ENCODE peak calls at places on chromosomes 3 and 15, in five cellular contexts. One of them, this sample, is unnamed.

GRCh38 chr3:184591789-184592188 is 30.2 kb downstream of the EPHB3 start:
- DNase-seq in heart left ventricle: peak; percentile 43
- DNase-seq in GM23248: no peak
- DNase-seq in SJSA1: no peak
- DNase-seq in OCI-LY7: no peak
- DNase-seq in this sample: no peak

GRCh38 chr15:51380999-51381806 is 39.7 kb downstream of the GLDN start:
- DNase-seq in GM23248: peak; percentile 87
- DNase-seq in SJSA1: peak; percentile 69
- DNase-seq in OCI-LY7: peak; percentile 38
- DNase-seq in heart left ventricle: no peak
- DNase-seq in this sample: peak; percentile 79

GRCh38 chr3:15934389-15935195 is 136.8 kb upstream of the ANKRD28 start:
- DNase-seq in heart left ventricle: no peak
- DNase-seq in GM23248: no peak
- DNase-seq in OCI-LY7: no peak
- DNase-seq in SJSA1: no peak
- DNase-seq in this sample: no peak

GRCh38 chr3:105480771-105481170 is 114.1 kb downstream of the ALCAM start:
- DNase-seq in GM23248: no peak
- DNase-seq in SJSA1: no peak
- DNase-seq in OCI-LY7: no peak
- DNase-seq in heart left ventricle: no peak
- DNase-seq in this sample: no peak

GRCh38 chr3:178705925-178706324 is 169.7 kb downstream of the KCNMB2 start:
- DNase-seq in OCI-LY7: no peak
- DNase-seq in SJSA1: no peak
- DNase-seq in GM23248: no peak
- DNase-seq in heart left ventricle: no peak
- DNase-seq in this sample: peak; percentile 90

GRCh38 chr3:136898954-136899353 is 36.9 kb downstream of the NCK1 start:
- DNase-seq in SJSA1: no peak
- DNase-seq in heart left ventricle: no peak
- DNase-seq in OCI-LY7: no peak
- DNase-seq in GM23248: no peak
- DNase-seq in this sample: no peak

GRCh38 chr15:88541709-88542341 is 4.7 kb downstream of the DET1 start:
- DNase-seq in heart left ventricle: no peak
- DNase-seq in OCI-LY7: no peak
- DNase-seq in GM23248: no peak
- DNase-seq in SJSA1: no peak
- DNase-seq in this sample: no peak

GRCh38 chr15:100330629-100331215 is 11.1 kb downstream of the ADAMTS17 start:
- DNase-seq in OCI-LY7: peak; percentile 56
- DNase-seq in GM23248: no peak
- DNase-seq in heart left ventricle: no peak
- DNase-seq in SJSA1: no peak
- DNase-seq in this sample: no peak

GRCh38 chr3:60588806-60589205 is 662.4 kb downstream of the FHIT start:
- DNase-seq in heart left ventricle: no peak
- DNase-seq in OCI-LY7: no peak
- DNase-seq in SJSA1: peak; percentile 54
- DNase-seq in GM23248: peak; percentile 94
- DNase-seq in this sample: no peak

GRCh38 chr15:71716990-71717389 is 93.4 kb upstream of the NR2E3 start:
- DNase-seq in OCI-LY7: no peak
- DNase-seq in SJSA1: no peak
- DNase-seq in heart left ventricle: no peak
- DNase-seq in GM23248: peak; percentile 63
- DNase-seq in this sample: no peak

GRCh38 chr3:42080452-42080872 is 10.7 kb upstream of the TRAK1 start:
- DNase-seq in SJSA1: peak; percentile 78
- DNase-seq in OCI-LY7: no peak
- DNase-seq in heart left ventricle: peak; percentile 14
- DNase-seq in GM23248: peak; percentile 84
- DNase-seq in this sample: no peak

GRCh38 chr3:18891641-18892040 is 256.7 kb upstream of the KCNH8 start:
- DNase-seq in SJSA1: no peak
- DNase-seq in GM23248: no peak
- DNase-seq in heart left ventricle: no peak
- DNase-seq in OCI-LY7: no peak
- DNase-seq in this sample: no peak

GRCh38 chr3:130565224-130565623 is 48.2 kb downstream of the COL6A6 start:
- DNase-seq in SJSA1: no peak
- DNase-seq in OCI-LY7: no peak
- DNase-seq in GM23248: no peak
- DNase-seq in heart left ventricle: no peak
- DNase-seq in this sample: no peak

GRCh38 chr15:60381148-60381788 is 16.5 kb downstream of the ANXA2 start:
- DNase-seq in SJSA1: peak; percentile 19
- DNase-seq in heart left ventricle: no peak
- DNase-seq in GM23248: peak; percentile 88
- DNase-seq in OCI-LY7: no peak
- DNase-seq in this sample: no peak

GRCh38 chr3:182259579-182259978 is 533.7 kb upstream of the ATP11B start:
- DNase-seq in SJSA1: no peak
- DNase-seq in OCI-LY7: no peak
- DNase-seq in GM23248: peak; percentile 9
- DNase-seq in heart left ventricle: peak; percentile 63
- DNase-seq in this sample: no peak

GRCh38 chr3:170171563-170171962 is 10.0 kb downstream of the PHC3 start:
- DNase-seq in GM23248: no peak
- DNase-seq in SJSA1: no peak
- DNase-seq in OCI-LY7: no peak
- DNase-seq in heart left ventricle: no peak
- DNase-seq in this sample: peak; percentile 92

GRCh38 chr3:4664412-4664811 is 171.3 kb downstream of the ITPR1 start:
- DNase-seq in SJSA1: no peak
- DNase-seq in OCI-LY7: no peak
- DNase-seq in GM23248: no peak
- DNase-seq in heart left ventricle: no peak
- DNase-seq in this sample: no peak

GRCh38 chr3:194685050-194685722 is 497 bp upstream of the FAM43A start:
- DNase-seq in heart left ventricle: no peak
- DNase-seq in OCI-LY7: no peak
- DNase-seq in GM23248: no peak
- DNase-seq in SJSA1: no peak
- DNase-seq in this sample: no peak

GRCh38 chr3:193520738-193521137 is 34.0 kb downstream of the ATP13A4 start:
- DNase-seq in GM23248: no peak
- DNase-seq in heart left ventricle: no peak
- DNase-seq in SJSA1: no peak
- DNase-seq in OCI-LY7: no peak
- DNase-seq in this sample: no peak

GRCh38 chr15:34241376-34242350 is 16.8 kb downstream of the EMC4 start:
- DNase-seq in heart left ventricle: no peak
- DNase-seq in GM23248: peak; percentile 63
- DNase-seq in OCI-LY7: peak; percentile 57
- DNase-seq in SJSA1: no peak
- DNase-seq in this sample: peak; percentile 56

GRCh38 chr3:166013073-166013679 is 176.0 kb upstream of the BCHE start:
- DNase-seq in OCI-LY7: peak; percentile 29
- DNase-seq in SJSA1: no peak
- DNase-seq in heart left ventricle: no peak
- DNase-seq in GM23248: peak; percentile 43
- DNase-seq in this sample: peak; percentile 80

GRCh38 chr15:50773389-50773788 is 7.9 kb upstream of the SPPL2A start:
- DNase-seq in OCI-LY7: no peak
- DNase-seq in SJSA1: no peak
- DNase-seq in GM23248: no peak
- DNase-seq in heart left ventricle: no peak
- DNase-seq in this sample: no peak

GRCh38 chr15:53454535-53454842 is 305.0 kb downstream of the WDR72 start:
- DNase-seq in heart left ventricle: no peak
- DNase-seq in GM23248: no peak
- DNase-seq in SJSA1: no peak
- DNase-seq in OCI-LY7: no peak
- DNase-seq in this sample: no peak

GRCh38 chr3:16741890-16742289 is 136.7 kb upstream of the DAZL start:
- DNase-seq in OCI-LY7: no peak
- DNase-seq in SJSA1: peak; percentile 49
- DNase-seq in GM23248: peak; percentile 49
- DNase-seq in heart left ventricle: no peak
- DNase-seq in this sample: no peak

GRCh38 chr3:124883766-124884473 is 3.2 kb downstream of the ITGB5 start:
- DNase-seq in heart left ventricle: no peak
- DNase-seq in GM23248: peak; percentile 41
- DNase-seq in SJSA1: no peak
- DNase-seq in OCI-LY7: no peak
- DNase-seq in this sample: no peak

GRCh38 chr15:90991587-90992285 is 2.6 kb downstream of the PRC1 start:
- DNase-seq in heart left ventricle: no peak
- DNase-seq in SJSA1: no peak
- DNase-seq in OCI-LY7: peak; percentile 6
- DNase-seq in GM23248: no peak
- DNase-seq in this sample: no peak

GRCh38 chr15:97761124-97761523 is 199.4 kb upstream of the ARRDC4 start:
- DNase-seq in SJSA1: no peak
- DNase-seq in OCI-LY7: no peak
- DNase-seq in GM23248: no peak
- DNase-seq in heart left ventricle: no peak
- DNase-seq in this sample: no peak

GRCh38 chr3:33931512-33931911 is 133.1 kb downstream of the PDCD6IP start:
- DNase-seq in GM23248: no peak
- DNase-seq in SJSA1: no peak
- DNase-seq in heart left ventricle: no peak
- DNase-seq in OCI-LY7: no peak
- DNase-seq in this sample: no peak

GRCh38 chr3:97996988-97997387 is 24.8 kb upstream of the RIOX2 start:
- DNase-seq in OCI-LY7: no peak
- DNase-seq in heart left ventricle: no peak
- DNase-seq in SJSA1: no peak
- DNase-seq in GM23248: no peak
- DNase-seq in this sample: no peak

GRCh38 chr3:27125821-27126501 is 243.2 kb downstream of the NEK10 start:
- DNase-seq in GM23248: no peak
- DNase-seq in heart left ventricle: no peak
- DNase-seq in SJSA1: no peak
- DNase-seq in OCI-LY7: no peak
- DNase-seq in this sample: no peak

GRCh38 chr15:91559066-91559465 is 294.4 kb upstream of the SLCO3A1 start:
- DNase-seq in OCI-LY7: no peak
- DNase-seq in GM23248: no peak
- DNase-seq in SJSA1: no peak
- DNase-seq in heart left ventricle: no peak
- DNase-seq in this sample: no peak

GRCh38 chr3:74267583-74268184 is 346.8 kb downstream of the CNTN3 start:
- DNase-seq in SJSA1: peak; percentile 37
- DNase-seq in GM23248: peak; percentile 74
- DNase-seq in OCI-LY7: peak; percentile 51
- DNase-seq in heart left ventricle: no peak
- DNase-seq in this sample: no peak

GRCh38 chr15:99514306-99514705 is 51.5 kb upstream of the MEF2A start:
- DNase-seq in SJSA1: no peak
- DNase-seq in OCI-LY7: no peak
- DNase-seq in GM23248: peak; percentile 7
- DNase-seq in heart left ventricle: no peak
- DNase-seq in this sample: no peak

GRCh38 chr3:110414851-110415250 is 656.8 kb upstream of the NECTIN3 start:
- DNase-seq in SJSA1: no peak
- DNase-seq in heart left ventricle: no peak
- DNase-seq in GM23248: peak; percentile 84
- DNase-seq in OCI-LY7: no peak
- DNase-seq in this sample: no peak

GRCh38 chr15:31977138-31977537 is 53.2 kb upstream of the CHRNA7 start:
- DNase-seq in SJSA1: no peak
- DNase-seq in heart left ventricle: no peak
- DNase-seq in GM23248: no peak
- DNase-seq in OCI-LY7: no peak
- DNase-seq in this sample: no peak

DNA sequence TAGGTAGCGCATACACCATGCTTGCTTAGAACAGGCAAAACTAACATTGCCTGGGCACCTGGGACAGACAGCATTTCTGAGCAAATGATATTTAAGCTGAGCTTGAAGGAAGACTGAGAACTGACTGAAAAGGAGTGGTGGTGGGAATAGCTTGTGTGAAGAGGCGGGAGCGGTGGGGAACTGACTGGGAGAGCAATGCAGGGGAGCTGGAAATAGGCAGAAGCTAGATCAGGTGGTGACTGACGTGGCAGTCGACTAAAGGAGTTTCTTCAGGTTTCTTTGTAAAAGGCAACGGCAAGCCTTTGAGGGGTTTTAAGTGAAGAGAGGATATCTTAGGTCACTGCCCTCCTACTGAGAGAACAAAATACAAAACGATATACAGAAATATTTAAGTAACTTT is 61.8 kb downstream of the NEO1 start:
- DNase-seq in OCI-LY7: no peak
- DNase-seq in GM23248: no peak
- DNase-seq in SJSA1: no peak
- DNase-seq in heart left ventricle: no peak
- DNase-seq in this sample: no peak
- H3K27ac ChIP-seq in OCI-LY7: no peak overlapping the region
- H3K27ac ChIP-seq in GM23248: no peak overlapping the region
- H3K27ac ChIP-seq in SJSA1: no peak overlapping the region
- H3K27ac ChIP-seq in heart left ventricle: no peak overlapping the region
- H3K27ac ChIP-seq in this sample: no peak overlapping the region

GRCh38 chr3:81760924-81761903 is at the start of gene GBE1:
- DNase-seq in OCI-LY7: peak; percentile 92
- DNase-seq in SJSA1: peak; percentile 88
- DNase-seq in GM23248: peak; percentile 98
- DNase-seq in heart left ventricle: peak; percentile 96
- DNase-seq in this sample: peak; percentile 91
- H3K27ac ChIP-seq in OCI-LY7: peak within 1 kb of the TSS; percentile 81
- H3K27ac ChIP-seq in SJSA1: peak within 1 kb of the TSS; percentile 96
- H3K27ac ChIP-seq in GM23248: peak within 1 kb of the TSS; percentile 99
- H3K27ac ChIP-seq in heart left ventricle: peak within 1 kb of the TSS; percentile 97
- H3K27ac ChIP-seq in this sample: peak within 1 kb of the TSS; percentile 94

GRCh38 chr3:30073622-30074021 is 532.8 kb upstream of the TGFBR2 start:
- DNase-seq in OCI-LY7: no peak
- DNase-seq in SJSA1: no peak
- DNase-seq in GM23248: peak; percentile 37
- DNase-seq in heart left ventricle: no peak
- DNase-seq in this sample: no peak
- H3K27ac ChIP-seq in OCI-LY7: no peak overlapping the region
- H3K27ac ChIP-seq in SJSA1: no peak overlapping the region
- H3K27ac ChIP-seq in GM23248: no peak overlapping the region
- H3K27ac ChIP-seq in heart left ventricle: no peak overlapping the region
- H3K27ac ChIP-seq in this sample: no peak overlapping the region

DNA sequence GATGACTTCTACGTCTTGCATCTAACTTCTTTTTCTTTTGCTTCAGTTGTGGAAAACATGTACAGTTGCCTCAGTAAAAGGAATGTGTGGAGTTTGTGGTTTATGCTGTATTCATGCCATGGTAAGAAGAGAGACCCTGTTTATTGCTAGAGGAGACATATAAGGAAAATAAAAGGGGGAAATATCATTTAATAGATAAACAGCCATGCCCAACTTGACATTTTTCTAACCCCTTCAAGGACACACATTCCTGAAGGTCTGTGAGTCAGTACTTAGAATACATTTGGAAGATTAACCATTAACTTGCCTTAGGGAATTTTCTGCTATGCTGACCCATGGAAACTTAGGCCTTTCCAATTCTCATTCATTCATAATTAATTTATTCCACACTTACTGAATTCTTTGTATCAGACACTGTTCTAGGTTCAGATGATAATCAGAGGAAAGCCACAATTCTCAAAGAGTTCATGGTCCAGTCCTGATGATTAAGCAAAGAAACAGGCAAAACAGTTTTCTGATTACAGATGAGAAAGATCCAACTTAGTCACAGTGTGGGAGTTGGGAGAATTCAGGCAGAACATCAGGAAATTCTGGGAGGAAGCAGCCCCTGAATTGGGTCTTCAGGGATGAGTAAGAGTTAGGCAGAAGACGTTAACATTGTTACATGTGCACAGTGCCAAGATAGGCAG is 329.8 kb upstream of the RASGRP1 start:
- DNase-seq in heart left ventricle: no peak
- DNase-seq in OCI-LY7: no peak
- DNase-seq in SJSA1: peak; percentile 79
- DNase-seq in GM23248: peak; percentile 87
- DNase-seq in this sample: no peak
- H3K27ac ChIP-seq in heart left ventricle: no peak overlapping the region
- H3K27ac ChIP-seq in OCI-LY7: no peak overlapping the region
- H3K27ac ChIP-seq in SJSA1: peak overlapping the region; percentile 91
- H3K27ac ChIP-seq in GM23248: peak overlapping the region; percentile 85
- H3K27ac ChIP-seq in this sample: no peak overlapping the region